ENCODE peak calls at places on chromosome 9, in six cellular contexts. E is heart left ventricle, R is fibroblast of mammary gland, G is skeletal muscle cell, M is Peyer's patch, Z is cardiac fibroblast. K is an unnamed sample.

GRCh38 chr9:35518212-35518917 is 28.5 kb downstream of the RUSC2 start:
- DNase-seq in Z (peak), R (peak), E (no peak), G (peak), M (no peak), K (peak)

GRCh38 chr9:110623462-110624025 is 44.0 kb upstream of the SVEP1 start:
- DNase-seq in M (no peak), Z (peak), R (peak), G (no peak), E (no peak), K (no peak)

GRCh38 chr9:135711411-135711810 is 9.4 kb downstream of the KCNT1 start:
- DNase-seq in M (no peak), Z (no peak), E (no peak), R (no peak), G (no peak), K (no peak)

GRCh38 chr9:16363916-16364315 is 506.6 kb downstream of the BNC2 start:
- DNase-seq in Z (no peak), M (no peak), G (no peak), E (no peak), R (no peak), K (no peak)

GRCh38 chr9:114007991-114008666 is 70.0 kb downstream of the AMBP start:
- DNase-seq in E (peak), M (no peak), Z (no peak), G (no peak), R (no peak), K (no peak)

GRCh38 chr9:73269430-73270101 is 117.9 kb downstream of the ANXA1 start:
- DNase-seq in G (peak), E (no peak), Z (peak), M (no peak), R (peak), K (no peak)

GRCh38 chr9:5608298-5609254 is 20.3 kb upstream of the RIC1 start:
- DNase-seq in R (peak), E (no peak), G (no peak), Z (peak), M (no peak), K (no peak)

GRCh38 chr9:69139596-69139995 is 34.5 kb upstream of the TJP2 start:
- DNase-seq in G (no peak), R (no peak), Z (no peak), E (peak), M (no peak), K (no peak)

DNA sequence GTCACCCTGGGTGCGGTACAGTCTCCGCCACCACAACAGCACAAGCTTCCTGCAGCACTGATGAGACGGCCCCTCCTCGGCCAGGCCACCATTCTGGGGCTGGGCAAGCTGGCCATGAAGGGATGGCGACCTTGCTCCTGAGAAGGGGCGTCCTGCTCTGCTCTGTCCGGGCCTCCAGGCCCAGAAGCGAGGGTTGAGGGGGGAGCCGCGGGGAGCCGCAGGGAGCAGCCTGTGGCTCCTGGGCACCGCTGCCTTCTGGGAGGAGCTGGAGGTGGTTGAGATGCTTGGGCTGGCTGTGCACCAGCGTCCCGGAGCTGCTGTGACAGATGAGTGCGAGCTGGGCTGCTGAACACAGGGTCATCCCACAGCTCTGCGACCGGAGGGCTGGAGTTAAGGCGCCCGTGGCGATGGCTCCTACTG is 84.3 kb upstream of the RAPGEF1 start:
- DNase-seq in R (no peak), Z (no peak), E (no peak), M (no peak), G (no peak), K (no peak)
- H3K4me3 ChIP-seq in R (no peak), Z (no peak), E (no peak), M (no peak), G (no peak), K (no peak)

GRCh38 chr9:128550770-128551651 is 1.4 kb upstream of the SPTAN1 start:
- DNase-seq in E (peak), R (peak), M (no peak), G (no peak), Z (peak), K (no peak)
- H3K4me3 ChIP-seq in E (peak), R (peak), M (no peak), G (peak), Z (peak), K (no peak)

GRCh38 chr9:109382182-109382581 is 61.3 kb upstream of the EPB41L4B start:
- DNase-seq in R (no peak), Z (no peak), E (no peak), G (no peak), M (no peak), K (no peak)

GRCh38 chr9:109383356-109383755 is 62.5 kb upstream of the EPB41L4B start:
- DNase-seq in E (no peak), G (no peak), M (no peak), Z (no peak), R (no peak), K (no peak)

GRCh38 chr9:109382585-109382984 is 61.7 kb upstream of the EPB41L4B start:
- DNase-seq in R (no peak), E (no peak), G (no peak), Z (no peak), M (no peak), K (no peak)

GRCh38 chr9:109379513-109379912 is 58.7 kb upstream of the EPB41L4B start:
- DNase-seq in M (no peak), Z (no peak), R (no peak), E (no peak), G (no peak), K (no peak)

GRCh38 chr9:109381011-109381729 is 60.3 kb upstream of the EPB41L4B start:
- DNase-seq in G (no peak), Z (no peak), E (no peak), M (no peak), R (peak), K (no peak)
- H3K4me3 ChIP-seq in G (no peak), Z (no peak), E (no peak), M (no peak), R (no peak), K (no peak)

GRCh38 chr9:108056083-108056804 is 566.7 kb upstream of the KLF4 start:
- DNase-seq in G (no peak), R (peak), Z (peak), E (no peak), M (no peak), K (no peak)
- H3K4me3 ChIP-seq in G (peak), R (no peak), Z (peak), E (no peak), M (no peak), K (no peak)

K was measured in pancreas.